ENCODE peak calls at places on chromosomes 5 and 9, in four cellular contexts. U, O, F and H are unnamed samples.

GRCh38 chr5:33313150-33313549 is 127.6 kb upstream of the TARS1 start:
- DNase-seq in U (no peak), O (no peak), F (no peak), H (no peak)

GRCh38 chr9:81031422-81032029 is 657.8 kb downstream of the TLE1 start:
- DNase-seq in U (no peak), O (no peak), F (no peak), H (no peak)

GRCh38 chr5:32094691-32095090 is 79.4 kb downstream of the GOLPH3 start:
- DNase-seq in U (no peak), O (no peak), F (no peak), H (no peak)

GRCh38 chr9:89529243-89530030 is 31.5 kb upstream of the SEMA4D start:
- DNase-seq in U (no peak), O (no peak), F (no peak), H (no peak)

GRCh38 chr5:152634596-152634995 is 229.5 kb upstream of the NMUR2 start:
- DNase-seq in U (no peak), O (peak; percentile 88), F (no peak), H (no peak)

GRCh38 chr5:154078305-154078704 is 39.5 kb downstream of the MFAP3 start:
- DNase-seq in U (no peak), O (peak; percentile 98), F (no peak), H (no peak)

GRCh38 chr5:75414241-75414640 is 77.2 kb downstream of the HMGCR start:
- DNase-seq in U (no peak), O (no peak), F (no peak), H (no peak)

GRCh38 chr9:87427851-87428506 is 69.7 kb upstream of the DAPK1 start:
- DNase-seq in U (no peak), O (no peak), F (no peak), H (no peak)

GRCh38 chr5:107478068-107478641 is 192.6 kb downstream of the EFNA5 start:
- DNase-seq in U (no peak), O (no peak), F (no peak), H (no peak)

GRCh38 chr9:83013867-83014605 is 48.9 kb downstream of the RASEF start:
- DNase-seq in U (no peak), O (no peak), F (no peak), H (no peak)

GRCh38 chr5:132363431-132364112 is 5.9 kb upstream of the SLC22A5 start:
- DNase-seq in U (no peak), O (peak; percentile 9), F (no peak), H (no peak)

GRCh38 chr5:1172670-1173404 is 28.6 kb upstream of the SLC6A19 start:
- DNase-seq in U (no peak), O (no peak), F (no peak), H (no peak)

GRCh38 chr9:113879318-113879717 is 3.2 kb downstream of the ZNF618 start:
- DNase-seq in U (no peak), O (no peak), F (no peak), H (no peak)

GRCh38 chr9:37656936-37657335 is 6.2 kb downstream of the FRMPD1 start:
- DNase-seq in U (no peak), O (no peak), F (no peak), H (no peak)

GRCh38 chr9:5626727-5627634 is 1.9 kb upstream of the RIC1 start:
- DNase-seq in U (peak; percentile 28), O (peak; percentile 22), F (peak; percentile 44), H (no peak)

GRCh38 chr9:80146466-80146865 is 574.7 kb downstream of the TLE4 start:
- DNase-seq in U (no peak), O (no peak), F (no peak), H (no peak)